ENCODE peak calls at places on chromosome 3, in nine cellular contexts. T, I, B, W, Q, J, K, N and V are unnamed samples.

GRCh38 chr3:125433611-125434041 is 58.5 kb upstream of the ZNF148 start:
- ATAC-seq in T (no peak), I (no peak), J (no peak), N (no peak), Q (no peak), K (no peak), B (no peak), W (no peak), V (no peak)

GRCh38 chr3:169562988-169563774 is 100.3 kb downstream of the MECOM start:
- ATAC-seq in N (peak; percentile 39), T (no peak), W (no peak), I (no peak), K (no peak), J (no peak), B (peak; percentile 47), Q (no peak), V (no peak)

GRCh38 chr3:44468572-44469520 is 8.6 kb downstream of the ZNF445 start:
- ATAC-seq in N (no peak), B (peak; percentile 77), I (no peak), Q (no peak), W (no peak), J (peak; percentile 87), T (no peak), K (no peak), V (no peak)

GRCh38 chr3:54427951-54428871 is 305.9 kb downstream of the CACNA2D3 start:
- ATAC-seq in W (peak; percentile 62), I (peak; percentile 71), B (peak; percentile 49), T (no peak), N (no peak), K (peak; percentile 50), J (peak; percentile 90), Q (peak; percentile 72), V (no peak)

GRCh38 chr3:192817506-192817905 is 90.2 kb upstream of the FGF12 start:
- ATAC-seq in I (peak; percentile 14), B (no peak), J (no peak), T (peak; percentile 10), N (no peak), W (no peak), K (no peak), Q (no peak), V (no peak)

GRCh38 chr3:119427669-119428068 is 35.7 kb downstream of the TMEM39A start:
- ATAC-seq in B (no peak), N (no peak), I (no peak), W (no peak), J (no peak), T (no peak), Q (no peak), K (no peak), V (no peak)

GRCh38 chr3:149587383-149587782 is 70.4 kb downstream of the WWTR1 start:
- ATAC-seq in B (peak; percentile 4), W (peak; percentile 7), N (no peak), J (no peak), Q (no peak), T (no peak), I (no peak), K (no peak), V (no peak)

GRCh38 chr3:82791241-82791640 is 1029.8 kb upstream of the GBE1 start:
- ATAC-seq in B (no peak), N (no peak), K (no peak), T (no peak), Q (no peak), I (no peak), W (no peak), J (no peak), V (no peak)

GRCh38 chr3:48399387-48400172 is 27.6 kb downstream of the FBXW12 start:
- ATAC-seq in J (no peak), N (no peak), W (no peak), K (peak; percentile 48), T (no peak), Q (no peak), B (peak; percentile 26), I (peak; percentile 18), V (no peak)

GRCh38 chr3:155853214-155854146 is 747 bp downstream of the SLC33A1 start:
- ATAC-seq in N (peak; percentile 44), T (peak; percentile 4), I (peak; percentile 19), W (peak; percentile 1), B (no peak), J (no peak), K (peak; percentile 70), Q (no peak), V (no peak)

GRCh38 chr3:168094877-168095610 is 680 bp downstream of the GOLIM4 start:
- ATAC-seq in B (peak; percentile 33), K (peak; percentile 28), J (peak; percentile 22), W (peak; percentile 39), T (peak; percentile 40), N (peak; percentile 66), I (peak; percentile 61), Q (peak; percentile 72), V (peak; percentile 22)

GRCh38 chr3:182729903-182730674 is 63.2 kb upstream of the ATP11B start:
- ATAC-seq in W (peak; percentile 67), N (no peak), Q (no peak), I (peak; percentile 86), K (peak; percentile 82), J (no peak), T (no peak), B (no peak), V (no peak)

GRCh38 chr3:143207338-143207961 is 87.9 kb downstream of the CHST2 start:
- ATAC-seq in Q (no peak), B (no peak), I (peak; percentile 96), T (no peak), N (no peak), W (no peak), J (peak; percentile 42), K (no peak), V (no peak)

GRCh38 chr3:63857311-63857710 is 6.3 kb downstream of the THOC7 start:
- ATAC-seq in I (no peak), W (no peak), N (no peak), K (no peak), B (no peak), Q (no peak), T (no peak), J (no peak), V (no peak)

DNA sequence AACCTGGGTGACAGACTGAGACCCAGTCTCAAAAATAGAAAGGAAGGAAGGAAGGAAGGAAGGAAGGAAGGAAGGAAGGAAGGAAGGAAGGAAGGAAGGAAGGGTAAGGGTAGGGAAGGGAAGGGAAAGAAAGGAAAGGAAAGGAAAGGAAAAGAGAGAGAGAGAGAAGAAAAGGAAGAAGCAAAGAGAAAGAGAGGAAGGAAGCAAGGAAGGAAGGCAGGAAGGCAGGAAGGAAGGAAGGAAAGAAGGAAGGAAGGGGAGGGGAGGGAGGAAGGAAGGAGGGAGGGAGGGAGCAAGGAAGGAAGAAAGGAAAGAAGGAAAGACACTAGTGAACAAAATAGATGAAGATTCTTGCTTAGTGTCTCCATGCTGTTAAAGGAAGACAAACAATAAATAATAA is 129.1 kb downstream of the SHQ1 start:
- ATAC-seq in K (no peak), W (no peak), J (no peak), I (no peak), Q (no peak), B (no peak), N (no peak), T (no peak), V (no peak)
- TF ChIP-seq POLR2A in K (no peak), W (no peak), J (no peak), I (no peak), Q (no peak), B (no peak), N (no peak), T (no peak), V (no peak)

DNA sequence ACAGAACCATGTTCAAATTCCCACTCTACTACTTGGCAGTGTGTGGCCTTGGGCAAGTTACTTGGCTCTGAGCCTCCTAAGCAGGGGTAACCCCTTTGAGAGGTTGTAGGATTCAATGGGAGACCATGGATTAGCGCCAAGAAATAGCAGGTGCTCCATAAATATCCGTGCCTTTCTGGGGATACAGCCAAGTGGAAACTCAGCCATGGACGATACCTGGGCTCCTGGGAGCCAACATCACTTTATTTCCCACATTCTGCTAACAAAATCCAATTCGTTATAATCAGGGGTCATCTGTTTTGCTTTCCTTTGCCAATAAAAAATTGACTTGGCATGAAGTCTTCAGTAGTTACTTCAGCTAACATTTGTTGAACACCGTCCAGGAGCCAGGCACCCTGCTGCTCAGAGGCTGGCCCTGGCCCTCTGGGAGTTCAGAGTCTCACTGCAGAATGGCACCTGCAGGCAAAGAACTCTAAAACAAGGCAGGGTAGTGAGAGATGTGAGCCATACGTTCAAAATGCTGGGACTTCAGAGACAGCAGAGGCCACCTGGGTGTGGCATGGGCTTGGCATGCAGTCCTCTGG is 42.3 kb downstream of the ZDHHC19 start:
- ATAC-seq in I (no peak), W (peak; percentile 59), N (no peak), K (no peak), B (no peak), Q (no peak), T (peak; percentile 66), J (no peak), V (no peak)
- H3K27ac ChIP-seq in I (no peak overlapping the region), W (no peak overlapping the region), N (no peak overlapping the region), K (no peak overlapping the region), B (no peak overlapping the region), Q (peak overlapping the region; percentile 58), T (no peak overlapping the region), J (no peak overlapping the region), V (no peak overlapping the region)

DNA sequence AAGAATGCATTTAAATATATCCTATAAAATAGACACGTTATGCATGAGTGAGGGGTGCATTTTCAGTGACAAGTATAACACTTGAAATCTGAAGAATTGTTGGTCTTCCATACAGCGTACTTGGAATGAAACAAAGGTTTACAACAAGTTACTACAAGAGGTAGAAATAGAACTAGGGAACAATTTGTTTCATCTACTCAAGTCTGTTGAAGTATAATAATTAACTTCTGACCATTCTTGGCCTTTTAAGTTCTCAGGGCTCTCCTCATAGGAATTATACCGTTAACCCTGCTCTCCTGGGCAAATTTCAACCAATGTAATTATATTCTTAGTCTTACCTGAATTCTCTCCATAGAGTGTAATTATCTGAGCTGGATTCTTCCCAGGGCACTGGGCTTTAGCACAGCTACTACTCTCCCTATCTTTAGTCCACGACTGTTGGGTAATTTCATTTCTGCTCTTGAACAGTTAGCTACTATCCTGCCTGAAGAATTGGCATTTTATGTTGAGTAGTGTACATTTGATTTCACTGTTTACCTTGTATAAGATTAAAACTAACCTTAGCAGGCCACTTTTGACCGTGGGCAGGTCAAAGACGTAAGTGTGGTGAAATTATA is 100.6 kb downstream of the UBE2E2 start:
- ATAC-seq in I (no peak), W (no peak), K (no peak), T (peak; percentile 58), Q (no peak), N (no peak), J (no peak), B (no peak), V (no peak)
- TF ChIP-seq POLR2A in I (no peak), W (no peak), K (no peak), T (no peak), Q (no peak), N (no peak), J (no peak), B (no peak), V (no peak)

DNA sequence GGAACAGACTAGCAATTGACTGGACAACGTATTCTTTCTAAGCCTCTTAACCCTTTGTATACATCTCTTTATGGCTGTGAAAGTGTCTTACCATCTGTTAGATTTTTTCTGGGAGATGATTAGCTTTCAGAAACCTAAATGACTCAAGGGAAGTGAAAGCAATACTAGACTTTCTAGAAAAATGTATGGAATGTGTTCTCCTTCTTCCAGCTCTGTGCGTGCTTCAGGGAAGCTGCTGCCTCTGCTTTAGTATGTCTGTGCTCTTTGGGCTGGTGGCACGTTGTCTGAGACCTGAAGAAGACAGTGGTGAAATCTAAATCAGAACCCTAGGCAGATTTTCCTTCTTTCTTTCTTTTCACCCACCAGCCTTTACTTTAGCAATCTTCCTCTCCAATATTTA is 89.5 kb downstream of the ITPR1 start:
- ATAC-seq in Q (no peak), T (no peak), I (no peak), K (no peak), J (peak; percentile 77), W (no peak), N (no peak), B (no peak), V (no peak)
- H3K27ac ChIP-seq in Q (peak overlapping the region; percentile 8), T (peak overlapping the region; percentile 84), I (no peak overlapping the region), K (no peak overlapping the region), J (peak overlapping the region; percentile 83), W (no peak overlapping the region), N (no peak overlapping the region), B (no peak overlapping the region), V (peak overlapping the region; percentile 83)